ENCODE peak calls at places on chromosomes 2 and 18, in seven cellular contexts. C, N, D, R, X, U and Z are unnamed samples.
A peak's percentile ranks its signal among the peaks of the same experiment; 100 is the strongest.

GRCh38 chr18:76518543-76519155 is 23.6 kb upstream of the ZNF516 start:
- DNase-seq in C (no peak), N (peak; percentile 74), D (peak; percentile 20), R (no peak), X (no peak), U (no peak), Z (no peak)

GRCh38 chr2:179106342-179107178 is 56.6 kb upstream of the CCDC141 start:
- DNase-seq in C (peak; percentile 70), N (no peak), D (no peak), R (peak; percentile 56), X (peak; percentile 83), U (peak; percentile 45), Z (peak; percentile 73)

GRCh38 chr18:9137168-9138066 is 836 bp downstream of the ANKRD12 start:
- DNase-seq in C (peak; percentile 81), N (peak; percentile 74), D (peak; percentile 71), R (no peak), X (peak; percentile 22), U (peak; percentile 39), Z (no peak)

GRCh38 chr2:231682546-231683291 is 25.6 kb upstream of the PTMA start:
- DNase-seq in C (no peak), N (no peak), D (no peak), R (no peak), X (no peak), U (no peak), Z (no peak)

GRCh38 chr2:2558476-2558875 is 227.4 kb upstream of the MYT1L start:
- DNase-seq in C (no peak), N (no peak), D (no peak), R (no peak), X (no peak), U (no peak), Z (no peak)

GRCh38 chr2:102915128-102915527 is 153.3 kb downstream of the TMEM182 start:
- DNase-seq in C (no peak), N (no peak), D (no peak), R (no peak), X (peak; percentile 12), U (no peak), Z (no peak)

GRCh38 chr2:64329848-64330247 is 124.1 kb upstream of the LGALSL start:
- DNase-seq in C (no peak), N (no peak), D (peak; percentile 70), R (no peak), X (no peak), U (no peak), Z (peak; percentile 73)

GRCh38 chr18:10213526-10213925 is 240.9 kb upstream of the APCDD1 start:
- DNase-seq in C (no peak), N (no peak), D (no peak), R (peak; percentile 41), X (no peak), U (no peak), Z (no peak)

GRCh38 chr2:73091696-73092095 is 20.2 kb upstream of the SFXN5 start:
- DNase-seq in C (no peak), N (no peak), D (no peak), R (no peak), X (no peak), U (no peak), Z (no peak)

GRCh38 chr2:55078956-55079355 is 28.7 kb upstream of the RTN4 start:
- DNase-seq in C (no peak), N (no peak), D (no peak), R (no peak), X (no peak), U (no peak), Z (no peak)

GRCh38 chr2:127705281-127706065 is 4.2 kb downstream of the SFT2D3 start:
- DNase-seq in C (no peak), N (no peak), D (no peak), R (no peak), X (no peak), U (no peak), Z (no peak)

GRCh38 chr2:127706215-127706990 is 5.1 kb downstream of the SFT2D3 start:
- DNase-seq in C (no peak), N (no peak), D (no peak), R (no peak), X (no peak), U (no peak), Z (no peak)

GRCh38 chr2:127712999-127713398 is 11.7 kb downstream of the SFT2D3 start:
- DNase-seq in C (no peak), N (no peak), D (no peak), R (no peak), X (no peak), U (no peak), Z (no peak)

GRCh38 chr2:127707890-127708648 is 6.8 kb downstream of the SFT2D3 start:
- DNase-seq in C (peak; percentile 79), N (no peak), D (no peak), R (no peak), X (no peak), U (no peak), Z (no peak)

GRCh38 chr2:127709336-127709735 is 8.0 kb downstream of the SFT2D3 start:
- DNase-seq in C (no peak), N (no peak), D (no peak), R (no peak), X (no peak), U (no peak), Z (no peak)
- H3K4me1 ChIP-seq in C (peaks cover 26% of the 10 kb centered on the region), N (no peaks in the 10 kb centered on the region), D (no peaks in the 10 kb centered on the region), R (no peaks in the 10 kb centered on the region), X (no peaks in the 10 kb centered on the region), U (no peaks in the 10 kb centered on the region), Z (peaks cover 34% of the 10 kb centered on the region)

GRCh38 chr2:100196786-100197494 is 54.5 kb upstream of the AFF3 start:
- DNase-seq in C (peak; percentile 75), N (no peak), D (no peak), R (no peak), X (no peak), U (no peak), Z (no peak)
- TF ChIP-seq POLR2AphosphoS5 in C (peak; percentile 43), N (no peak), D (no peak), R (no peak), X (no peak), U (no peak), Z (no peak)

DNA sequence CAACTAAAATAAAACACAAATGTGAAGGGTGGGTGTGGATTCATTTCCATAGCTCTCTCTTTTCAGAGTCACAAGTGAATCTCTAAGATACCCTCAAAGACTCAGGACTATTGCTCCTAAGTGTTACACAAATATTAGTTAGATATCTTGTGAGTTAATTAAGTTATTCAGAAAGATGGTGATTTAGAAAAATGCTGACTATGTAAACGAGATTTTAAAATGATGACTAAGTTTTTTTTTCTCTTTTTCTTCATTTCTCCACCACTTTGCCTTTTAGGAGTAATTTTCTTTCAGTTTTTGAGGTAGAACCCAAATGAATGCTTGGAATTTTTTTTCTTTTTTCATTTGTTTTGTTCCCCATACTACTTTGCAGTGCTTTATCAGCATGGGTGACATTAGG is 479.7 kb downstream of the SPAG16 start:
- DNase-seq in C (no peak), N (no peak), D (no peak), R (no peak), X (no peak), U (no peak), Z (no peak)
- H3K4me3 ChIP-seq in C (no peak overlapping the region), N (no peak overlapping the region), D (no peak overlapping the region), R (no peak overlapping the region), X (no peak overlapping the region), U (no peak overlapping the region), Z (no peak overlapping the region)

GRCh38 chr2:33212151-33212550 is 264.3 kb upstream of the RASGRP3 start:
- DNase-seq in C (no peak), N (no peak), D (no peak), R (no peak), X (no peak), U (no peak), Z (no peak)

GRCh38 chr2:33214857-33215256 is 261.6 kb upstream of the RASGRP3 start:
- DNase-seq in C (no peak), N (no peak), D (no peak), R (no peak), X (no peak), U (no peak), Z (no peak)

GRCh38 chr2:33213244-33213643 is 263.2 kb upstream of the RASGRP3 start:
- DNase-seq in C (no peak), N (no peak), D (no peak), R (no peak), X (no peak), U (no peak), Z (no peak)

GRCh38 chr2:33214436-33214835 is 262.0 kb upstream of the RASGRP3 start:
- DNase-seq in C (no peak), N (no peak), D (no peak), R (no peak), X (no peak), U (no peak), Z (no peak)

GRCh38 chr2:33213648-33214047 is 262.8 kb upstream of the RASGRP3 start:
- DNase-seq in C (no peak), N (no peak), D (no peak), R (no peak), X (no peak), U (no peak), Z (no peak)
- H3K4me1 ChIP-seq in C (peaks cover 75% of the 10 kb centered on the region), N (peaks cover 5% of the 10 kb centered on the region), D (no peaks in the 10 kb centered on the region), R (no peaks in the 10 kb centered on the region), X (no peaks in the 10 kb centered on the region), U (no peaks in the 10 kb centered on the region), Z (peaks cover 10% of the 10 kb centered on the region)

GRCh38 chr2:168568476-168569227 is 112.6 kb downstream of the CERS6 start:
- DNase-seq in C (no peak), N (no peak), D (no peak), R (no peak), X (no peak), U (no peak), Z (no peak)
- TF ChIP-seq POLR2AphosphoS5 in C (peak; percentile 63), N (no peak), D (peak; percentile 20), R (no peak), X (no peak), U (no peak), Z (no peak)

GRCh38 chr18:79681484-79682387 is 2.1 kb downstream of the CTDP1 start:
- DNase-seq in C (no peak), N (no peak), D (peak; percentile 87), R (no peak), X (no peak), U (no peak), Z (no peak)
- H3K4me3 ChIP-seq in C (no peak overlapping the region), N (peak overlapping the region; percentile 93), D (peak overlapping the region; percentile 99), R (peak overlapping the region; percentile 61), X (no peak overlapping the region), U (peak overlapping the region; percentile 98), Z (peak overlapping the region; percentile 99)

DNA sequence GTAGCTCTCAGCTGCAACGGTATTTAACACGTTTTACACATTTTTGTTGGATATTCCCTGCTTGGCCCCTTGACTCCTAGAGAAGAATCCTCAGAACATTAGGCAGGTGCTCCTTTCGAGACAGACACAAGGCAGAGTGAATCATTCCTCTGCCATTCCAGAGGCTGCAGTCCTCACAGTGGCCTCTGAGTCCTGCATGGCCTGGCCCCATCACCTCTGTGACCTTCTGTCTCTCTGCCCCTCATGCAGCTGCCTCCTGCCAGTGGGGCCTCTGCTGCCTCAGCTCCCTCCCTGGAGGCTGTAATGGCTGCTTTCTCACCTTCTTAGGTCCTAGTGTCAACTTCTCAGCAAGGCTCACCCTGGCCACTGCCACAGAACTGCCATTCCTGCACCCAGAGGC is 101.3 kb downstream of the PTPRM start:
- DNase-seq in C (no peak), N (no peak), D (no peak), R (no peak), X (no peak), U (no peak), Z (no peak)
- H3K4me1 ChIP-seq in C (peaks cover 9% of the 10 kb centered on the region), N (peaks cover 10% of the 10 kb centered on the region), D (no peaks in the 10 kb centered on the region), R (no peaks in the 10 kb centered on the region), X (no peaks in the 10 kb centered on the region), U (no peaks in the 10 kb centered on the region), Z (no peaks in the 10 kb centered on the region)

DNA sequence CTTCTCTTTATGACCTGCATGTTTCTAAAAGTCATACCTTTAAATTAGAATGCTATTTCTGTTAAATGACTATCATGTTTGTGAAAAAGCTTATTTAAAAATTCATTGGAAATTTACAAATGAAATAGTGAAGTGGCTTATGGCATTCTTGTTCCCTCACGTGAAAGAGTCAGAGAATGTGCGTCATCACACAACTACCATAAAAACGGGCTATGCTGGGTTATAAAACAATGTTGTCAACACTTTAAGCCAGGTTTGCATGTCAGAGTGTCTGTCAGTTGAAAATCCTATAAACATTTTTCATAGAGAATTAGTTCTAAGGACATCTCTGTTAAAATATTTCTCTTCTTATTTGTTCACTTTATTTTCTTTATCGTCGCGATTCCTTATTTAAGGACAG is 42.5 kb upstream of the STK39 start:
- DNase-seq in C (no peak), N (no peak), D (no peak), R (no peak), X (no peak), U (no peak), Z (no peak)
- TF ChIP-seq POLR2AphosphoS5 in C (no peak), N (no peak), D (no peak), R (no peak), X (no peak), U (no peak), Z (no peak)